ENCODE peak calls at places on chromosomes 7 and 10, in four cellular contexts. One of them, this sample, is unnamed.

GRCh38 chr7:83148776-83149175 is 13.9 kb downstream of the PCLO start:
- DNase-seq in AG10803: no peak
- DNase-seq in GM23338: no peak
- DNase-seq in kidney: no peak
- DNase-seq in this sample: peak

GRCh38 chr7:152054377-152055230 is 29.1 kb downstream of the GALNT11 start:
- DNase-seq in AG10803: peak
- DNase-seq in GM23338: peak
- DNase-seq in kidney: no peak
- DNase-seq in this sample: peak

GRCh38 chr10:100019824-100020160 is 10.0 kb upstream of the DNMBP start:
- DNase-seq in AG10803: no peak
- DNase-seq in GM23338: peak
- DNase-seq in kidney: no peak
- DNase-seq in this sample: no peak

GRCh38 chr7:96973986-96974385 is 31.4 kb upstream of the DLX6 start:
- DNase-seq in AG10803: peak
- DNase-seq in GM23338: no peak
- DNase-seq in kidney: no peak
- DNase-seq in this sample: no peak

GRCh38 chr10:126977216-126977615 is 72.0 kb downstream of the DOCK1 start:
- DNase-seq in AG10803: no peak
- DNase-seq in GM23338: no peak
- DNase-seq in kidney: no peak
- DNase-seq in this sample: no peak

GRCh38 chr10:34031410-34031809 is 696.9 kb upstream of the NRP1 start:
- DNase-seq in AG10803: peak
- DNase-seq in GM23338: no peak
- DNase-seq in kidney: no peak
- DNase-seq in this sample: peak

GRCh38 chr7:42928754-42929153 is 3.2 kb downstream of the PSMA2 start:
- DNase-seq in AG10803: no peak
- DNase-seq in GM23338: no peak
- DNase-seq in kidney: no peak
- DNase-seq in this sample: no peak

GRCh38 chr7:138691166-138691565 is 10.0 kb downstream of the SVOPL start:
- DNase-seq in AG10803: no peak
- DNase-seq in GM23338: no peak
- DNase-seq in kidney: no peak
- DNase-seq in this sample: no peak

GRCh38 chr10:90879062-90879461 is 7.3 kb downstream of the RPP30 start:
- DNase-seq in AG10803: no peak
- DNase-seq in GM23338: no peak
- DNase-seq in kidney: no peak
- DNase-seq in this sample: no peak

GRCh38 chr10:118369806-118370205 is 27.7 kb upstream of the FAM204A start:
- DNase-seq in AG10803: no peak
- DNase-seq in GM23338: no peak
- DNase-seq in kidney: no peak
- DNase-seq in this sample: peak

GRCh38 chr7:1944619-1945210 is 274.6 kb downstream of the ELFN1 start:
- DNase-seq in AG10803: no peak
- DNase-seq in GM23338: no peak
- DNase-seq in kidney: peak
- DNase-seq in this sample: no peak

GRCh38 chr7:47482013-47482761 is 99.7 kb downstream of the TNS3 start:
- DNase-seq in AG10803: peak
- DNase-seq in GM23338: no peak
- DNase-seq in kidney: peak
- DNase-seq in this sample: peak

GRCh38 chr7:88791891-88792290 is 3.6 kb downstream of the TEX47 start:
- DNase-seq in AG10803: no peak
- DNase-seq in GM23338: no peak
- DNase-seq in kidney: no peak
- DNase-seq in this sample: no peak

GRCh38 chr7:90595801-90596683 is at the start of gene CDK14:
- DNase-seq in AG10803: peak
- DNase-seq in GM23338: peak
- DNase-seq in kidney: peak
- DNase-seq in this sample: peak

GRCh38 chr7:97495487-97495886 is 236.4 kb upstream of the TAC1 start:
- DNase-seq in AG10803: no peak
- DNase-seq in GM23338: no peak
- DNase-seq in kidney: no peak
- DNase-seq in this sample: no peak

GRCh38 chr10:12847361-12847975 is 154.0 kb downstream of the CCDC3 start:
- DNase-seq in AG10803: no peak
- DNase-seq in GM23338: peak
- DNase-seq in kidney: no peak
- DNase-seq in this sample: no peak

GRCh38 chr7:6286486-6286885 is 14.1 kb upstream of the CYTH3 start:
- DNase-seq in AG10803: peak
- DNase-seq in GM23338: no peak
- DNase-seq in kidney: no peak
- DNase-seq in this sample: no peak

GRCh38 chr10:122461729-122462532 is 578 bp downstream of the HTRA1 start:
- DNase-seq in AG10803: no peak
- DNase-seq in GM23338: peak
- DNase-seq in kidney: no peak
- DNase-seq in this sample: peak

GRCh38 chr7:130566168-130566897 is 74.4 kb downstream of the MEST start:
- DNase-seq in AG10803: no peak
- DNase-seq in GM23338: no peak
- DNase-seq in kidney: no peak
- DNase-seq in this sample: peak

GRCh38 chr10:114638874-114639625 is 19.0 kb downstream of the ABLIM1 start:
- DNase-seq in AG10803: peak
- DNase-seq in GM23338: no peak
- DNase-seq in kidney: no peak
- DNase-seq in this sample: peak

GRCh38 chr10:107545717-107546116 is 381.2 kb upstream of the SORCS1 start:
- DNase-seq in AG10803: no peak
- DNase-seq in GM23338: no peak
- DNase-seq in kidney: peak
- DNase-seq in this sample: no peak

GRCh38 chr10:14508725-14509124 is 178.0 kb upstream of the FRMD4A start:
- DNase-seq in AG10803: no peak
- DNase-seq in GM23338: no peak
- DNase-seq in kidney: no peak
- DNase-seq in this sample: no peak

GRCh38 chr10:34739915-34740314 is 75.2 kb downstream of the PARD3 start:
- DNase-seq in AG10803: peak
- DNase-seq in GM23338: peak
- DNase-seq in kidney: peak
- DNase-seq in this sample: peak

GRCh38 chr10:113957013-113957412 is 86.7 kb upstream of the ADRB1 start:
- DNase-seq in AG10803: peak
- DNase-seq in GM23338: no peak
- DNase-seq in kidney: no peak
- DNase-seq in this sample: peak

GRCh38 chr7:21869785-21870402 is 75.8 kb downstream of the CDCA7L start:
- DNase-seq in AG10803: peak
- DNase-seq in GM23338: peak
- DNase-seq in kidney: no peak
- DNase-seq in this sample: no peak

GRCh38 chr7:37376386-37376785 is 72.3 kb downstream of the ELMO1 start:
- DNase-seq in AG10803: no peak
- DNase-seq in GM23338: no peak
- DNase-seq in kidney: no peak
- DNase-seq in this sample: no peak

GRCh38 chr10:34570887-34571286 is 244.2 kb downstream of the PARD3 start:
- DNase-seq in AG10803: no peak
- DNase-seq in GM23338: no peak
- DNase-seq in kidney: no peak
- DNase-seq in this sample: no peak

GRCh38 chr7:119988401-119988800 is 284.6 kb upstream of the KCND2 start:
- DNase-seq in AG10803: no peak
- DNase-seq in GM23338: no peak
- DNase-seq in kidney: no peak
- DNase-seq in this sample: no peak

GRCh38 chr7:12357508-12357907 is 46.2 kb downstream of the VWDE start:
- DNase-seq in AG10803: no peak
- DNase-seq in GM23338: no peak
- DNase-seq in kidney: no peak
- DNase-seq in this sample: no peak

GRCh38 chr7:85030893-85031292 is 156.0 kb downstream of the SEMA3D start:
- DNase-seq in AG10803: peak
- DNase-seq in GM23338: peak
- DNase-seq in kidney: no peak
- DNase-seq in this sample: peak

GRCh38 chr7:140512317-140513000 is 33.2 kb upstream of the MKRN1 start:
- DNase-seq in AG10803: no peak
- DNase-seq in GM23338: no peak
- DNase-seq in kidney: peak
- DNase-seq in this sample: no peak

GRCh38 chr10:104784452-104784851 is 143.4 kb downstream of the SORCS3 start:
- DNase-seq in AG10803: no peak
- DNase-seq in GM23338: no peak
- DNase-seq in kidney: no peak
- DNase-seq in this sample: no peak

GRCh38 chr10:44306147-44306710 is 78.7 kb downstream of the CXCL12 start:
- DNase-seq in AG10803: peak
- DNase-seq in GM23338: no peak
- DNase-seq in kidney: no peak
- DNase-seq in this sample: peak

GRCh38 chr10:62380002-62380401 is 5.8 kb downstream of the ZNF365 start:
- DNase-seq in AG10803: peak
- DNase-seq in GM23338: no peak
- DNase-seq in kidney: no peak
- DNase-seq in this sample: peak

GRCh38 chr7:135690566-135690965 is 28.3 kb downstream of the STMP1 start:
- DNase-seq in AG10803: peak
- DNase-seq in GM23338: no peak
- DNase-seq in kidney: no peak
- DNase-seq in this sample: peak

GRCh38 chr10:72061491-72061890 is 26.9 kb downstream of the SPOCK2 start:
- DNase-seq in AG10803: no peak
- DNase-seq in GM23338: peak
- DNase-seq in kidney: no peak
- DNase-seq in this sample: no peak

GRCh38 chr10:11793762-11794479 is 29.2 kb upstream of the PROSER2 start:
- DNase-seq in AG10803: peak
- DNase-seq in GM23338: peak
- DNase-seq in kidney: no peak
- DNase-seq in this sample: no peak

GRCh38 chr7:117014673-117015133 is 61.4 kb downstream of the ST7 start:
- DNase-seq in AG10803: peak
- DNase-seq in GM23338: peak
- DNase-seq in kidney: no peak
- DNase-seq in this sample: no peak
- H3K4me3 ChIP-seq in AG10803: peak
- H3K4me3 ChIP-seq in GM23338: no peak
- H3K4me3 ChIP-seq in kidney: peak
- H3K4me3 ChIP-seq in this sample: no peak

DNA sequence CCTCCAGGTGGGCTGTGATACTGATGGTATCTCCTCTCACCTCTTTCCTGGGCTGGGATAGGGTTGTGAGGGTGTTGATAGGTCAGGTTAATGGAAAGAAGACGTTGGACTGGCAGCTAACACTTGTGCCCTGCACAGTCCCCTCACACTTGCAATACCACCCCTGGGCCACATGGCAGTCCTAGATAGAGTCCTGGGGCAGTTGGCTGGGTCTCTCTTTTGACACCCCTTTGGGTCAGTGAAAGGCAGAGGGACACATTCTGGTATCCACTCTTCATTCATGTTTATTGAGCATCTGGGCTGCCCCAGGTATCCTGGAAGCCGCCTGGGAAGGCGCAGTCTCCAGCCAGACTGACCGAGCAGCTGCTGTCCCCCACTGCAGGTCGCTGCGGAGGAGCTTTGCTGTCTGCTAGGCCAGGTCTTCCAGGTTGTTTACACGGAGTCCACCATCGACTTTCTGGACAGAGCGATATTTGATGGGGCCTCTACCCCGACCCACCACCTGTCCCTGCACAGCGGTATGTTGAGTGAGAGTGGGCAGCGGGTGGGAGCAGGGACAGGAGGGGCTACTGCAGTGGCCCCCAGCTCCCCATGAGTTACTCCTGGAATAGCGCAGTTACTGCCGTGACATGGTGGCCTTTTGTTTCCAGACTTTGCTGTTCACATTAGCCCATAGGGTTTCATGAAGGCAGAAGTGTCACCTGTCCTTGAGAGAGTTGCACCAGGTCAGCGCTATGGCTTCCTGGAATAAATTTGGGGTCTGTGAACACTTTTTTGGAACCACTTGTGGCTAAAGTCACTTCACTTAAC is 19.1 kb downstream of the NACAD start:
- DNase-seq in AG10803: no peak
- DNase-seq in GM23338: no peak
- DNase-seq in kidney: peak
- DNase-seq in this sample: no peak
- TF ChIP-seq CTCF in AG10803: no peak
- TF ChIP-seq CTCF in GM23338: no peak
- TF ChIP-seq CTCF in kidney: no peak
- TF ChIP-seq CTCF in this sample: no peak

DNA sequence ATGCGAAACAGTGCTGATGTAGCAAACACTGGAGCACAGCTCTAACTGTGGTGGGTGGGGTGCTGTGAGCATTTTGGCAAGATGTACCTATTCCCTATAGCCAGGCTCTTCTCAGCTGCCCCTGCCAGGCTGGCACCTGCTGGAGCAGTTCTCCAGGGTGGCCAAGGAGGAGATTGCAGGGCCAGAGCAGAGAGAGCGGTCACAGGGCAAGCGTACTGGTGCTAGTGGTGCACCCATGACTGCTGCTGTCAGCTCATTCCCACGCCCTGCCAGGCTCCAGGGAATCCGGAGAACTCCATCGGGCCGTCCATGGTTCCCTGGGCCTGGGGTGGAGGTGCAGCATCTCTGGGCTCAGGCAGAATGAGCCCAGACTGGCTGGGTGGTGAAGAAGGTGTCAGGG is 2.1 kb downstream of the COL13A1 start:
- DNase-seq in AG10803: no peak
- DNase-seq in GM23338: no peak
- DNase-seq in kidney: no peak
- DNase-seq in this sample: no peak
- H3K4me3 ChIP-seq in AG10803: peak
- H3K4me3 ChIP-seq in GM23338: peak
- H3K4me3 ChIP-seq in kidney: no peak
- H3K4me3 ChIP-seq in this sample: peak

GRCh38 chr10:1739751-1740150 is 2.4 kb upstream of the ADARB2 start:
- DNase-seq in AG10803: no peak
- DNase-seq in GM23338: no peak
- DNase-seq in kidney: no peak
- DNase-seq in this sample: no peak
- TF ChIP-seq CTCF in AG10803: no peak
- TF ChIP-seq CTCF in GM23338: peak
- TF ChIP-seq CTCF in kidney: no peak
- TF ChIP-seq CTCF in this sample: no peak

DNA sequence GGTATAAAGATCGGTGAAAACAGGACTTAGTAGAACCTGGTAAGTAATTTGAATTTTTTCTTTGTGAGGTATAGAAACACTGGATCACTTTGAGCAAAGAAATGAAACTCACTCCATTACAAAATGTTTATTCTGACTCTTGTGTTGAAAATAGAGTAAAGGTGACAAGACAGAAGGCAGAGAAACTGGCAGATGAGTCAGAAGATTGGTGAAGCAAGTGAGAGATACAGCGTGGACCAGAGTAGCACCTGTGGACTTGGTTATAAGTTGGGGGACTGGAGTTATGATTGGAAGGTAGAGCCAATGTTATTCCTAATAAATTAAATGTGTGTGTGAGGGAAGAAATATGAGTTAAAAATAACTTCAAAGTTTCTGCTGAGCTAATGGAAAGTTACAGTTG is 620.9 kb downstream of the ZWINT start:
- DNase-seq in AG10803: no peak
- DNase-seq in GM23338: no peak
- DNase-seq in kidney: no peak
- DNase-seq in this sample: no peak
- H3K4me3 ChIP-seq in AG10803: no peak
- H3K4me3 ChIP-seq in GM23338: no peak
- H3K4me3 ChIP-seq in kidney: no peak
- H3K4me3 ChIP-seq in this sample: no peak

This sample was measured in foreskin fibroblast.